ENCODE peak calls at places on chromosomes 16 and 17, in nine cellular contexts. Q is GM12865, J is hepatocyte, U is fibroblast of pulmonary artery, Y is psoas muscle, A is GM23338, N is vagina, T is HCT116, P is epithelial cell of esophagus. E is an unnamed sample.
A peak's percentile ranks its signal among the peaks of the same experiment; 100 is the strongest.

GRCh38 chr17:59829217-59830006 is 63.3 kb downstream of the TUBD1 start:
- DNase-seq in Q (peak; percentile 97), J (peak; percentile 87), U (peak; percentile 98), Y (no peak), A (no peak), N (no peak), T (peak; percentile 100), P (peak; percentile 99), E (peak; percentile 99)

GRCh38 chr16:88284626-88285513 is 97.9 kb upstream of the ZNF469 start:
- DNase-seq in Q (no peak), J (no peak), U (no peak), Y (no peak), A (no peak), N (no peak), T (no peak), P (no peak), E (no peak)

GRCh38 chr17:56914641-56915263 is 903 bp upstream of the TRIM25 start:
- DNase-seq in Q (no peak), J (peak; percentile 36), U (peak; percentile 13), Y (no peak), A (no peak), N (no peak), T (peak; percentile 33), P (no peak), E (no peak)

GRCh38 chr17:42198897-42199296 is 4.6 kb upstream of the GHDC start:
- DNase-seq in Q (no peak), J (no peak), U (no peak), Y (no peak), A (no peak), N (no peak), T (no peak), P (no peak), E (no peak)

GRCh38 chr17:42518046-42518754 is 17.8 kb upstream of the NAGLU start:
- DNase-seq in Q (no peak), J (peak; percentile 84), U (peak; percentile 99), Y (peak; percentile 86), A (no peak), N (no peak), T (peak; percentile 79), P (peak; percentile 93), E (peak; percentile 99)

GRCh38 chr17:57440522-57441269 is 184.4 kb downstream of the MSI2 start:
- DNase-seq in Q (peak; percentile 40), J (peak; percentile 78), U (peak; percentile 92), Y (peak; percentile 60), A (peak; percentile 81), N (no peak), T (peak; percentile 76), P (peak; percentile 86), E (peak; percentile 91)

GRCh38 chr17:58352843-58353719 is 1.1 kb upstream of the SUPT4H1 start:
- DNase-seq in Q (peak; percentile 72), J (peak; percentile 57), U (peak; percentile 35), Y (no peak), A (peak; percentile 83), N (no peak), T (no peak), P (peak; percentile 13), E (peak; percentile 17)

GRCh38 chr17:7308625-7309433 is 1.4 kb downstream of the EIF5A start:
- DNase-seq in Q (peak; percentile 95), J (peak; percentile 91), U (peak; percentile 79), Y (peak; percentile 74), A (peak; percentile 91), N (no peak), T (peak; percentile 72), P (peak; percentile 90), E (peak; percentile 81)

GRCh38 chr17:20967776-20968175 is 75.0 kb downstream of the USP22 start:
- DNase-seq in Q (no peak), J (no peak), U (peak; percentile 29), Y (no peak), A (no peak), N (no peak), T (no peak), P (peak; percentile 41), E (peak; percentile 16)

GRCh38 chr17:44069974-44070454 is 521 bp upstream of the G6PC3 start:
- DNase-seq in Q (no peak), J (no peak), U (peak; percentile 11), Y (no peak), A (peak; percentile 60), N (no peak), T (peak; percentile 36), P (peak; percentile 37), E (peak; percentile 43)

GRCh38 chr17:19337712-19338023 is 24.9 kb downstream of the B9D1 start:
- DNase-seq in Q (no peak), J (peak; percentile 42), U (no peak), Y (no peak), A (no peak), N (no peak), T (no peak), P (no peak), E (no peak)

GRCh38 chr17:39404542-39405378 is 3.3 kb upstream of the FBXL20 start:
- DNase-seq in Q (peak; percentile 16), J (no peak), U (peak; percentile 86), Y (no peak), A (no peak), N (no peak), T (no peak), P (peak; percentile 89), E (peak; percentile 93)

GRCh38 chr16:15916323-15916722 is 27.9 kb upstream of the CEP20 start:
- DNase-seq in Q (no peak), J (no peak), U (no peak), Y (no peak), A (no peak), N (no peak), T (no peak), P (no peak), E (no peak)

GRCh38 chr17:35612924-35613521 is 25.9 kb downstream of the AP2B1 start:
- DNase-seq in Q (peak; percentile 55), J (peak; percentile 61), U (peak; percentile 78), Y (peak; percentile 27), A (peak; percentile 70), N (no peak), T (peak; percentile 12), P (peak; percentile 56), E (peak; percentile 59)

GRCh38 chr16:4775005-4775404 is 8.0 kb upstream of the ZNF500 start:
- DNase-seq in Q (no peak), J (no peak), U (no peak), Y (no peak), A (no peak), N (no peak), T (no peak), P (no peak), E (no peak)

GRCh38 chr17:61635913-61636432 is 45.0 kb upstream of the NACA2 start:
- DNase-seq in Q (peak; percentile 78), J (peak; percentile 51), U (peak; percentile 79), Y (no peak), A (peak; percentile 76), N (no peak), T (peak; percentile 65), P (peak; percentile 68), E (peak; percentile 69)

GRCh38 chr17:56754523-56755208 is 79.1 kb downstream of the C17orf67 start:
- DNase-seq in Q (peak; percentile 11), J (peak; percentile 23), U (peak; percentile 24), Y (no peak), A (peak; percentile 33), N (no peak), T (no peak), P (no peak), E (peak; percentile 28)

GRCh38 chr17:32227910-32228309 is 37.7 kb upstream of the RHBDL3 start:
- DNase-seq in Q (no peak), J (no peak), U (no peak), Y (no peak), A (peak; percentile 92), N (no peak), T (no peak), P (no peak), E (no peak)
- H3K4me3 ChIP-seq in Q (no peak overlapping the region), J (no peak overlapping the region), U (no peak overlapping the region), Y (no peak overlapping the region), A (peak overlapping the region; percentile 42), N (no peak overlapping the region), T (no peak overlapping the region), P (no peak overlapping the region), E (no peak overlapping the region)

GRCh38 chr17:79992657-79993389 is 42.8 kb downstream of the TBC1D16 start:
- DNase-seq in Q (no peak), J (no peak), U (no peak), Y (no peak), A (no peak), N (no peak), T (no peak), P (peak; percentile 12), E (no peak)

GRCh38 chr17:79994602-79995001 is 41.1 kb downstream of the TBC1D16 start:
- DNase-seq in Q (no peak), J (no peak), U (no peak), Y (no peak), A (no peak), N (no peak), T (no peak), P (no peak), E (no peak)

GRCh38 chr17:79995691-79996090 is 40.0 kb downstream of the TBC1D16 start:
- DNase-seq in Q (no peak), J (no peak), U (no peak), Y (no peak), A (no peak), N (no peak), T (no peak), P (no peak), E (no peak)

GRCh38 chr17:79991924-79992656 is 43.6 kb downstream of the TBC1D16 start:
- DNase-seq in Q (no peak), J (peak; percentile 71), U (no peak), Y (no peak), A (peak; percentile 34), N (no peak), T (no peak), P (no peak), E (no peak)

GRCh38 chr17:79993390-79994221 is 42.1 kb downstream of the TBC1D16 start:
- DNase-seq in Q (peak; percentile 45), J (peak; percentile 97), U (peak; percentile 89), Y (peak; percentile 87), A (peak; percentile 69), N (peak; percentile 93), T (no peak), P (peak; percentile 96), E (peak; percentile 93)
- TF ChIP-seq CTCF in Q (no peak), J (no peak), U (no peak), Y (no peak), A (no peak), N (no peak), T (no peak), P (no peak), E (no peak)

GRCh38 chr16:55333690-55334089 is 9.7 kb downstream of the IRX6 start:
- DNase-seq in Q (no peak), J (no peak), U (no peak), Y (no peak), A (no peak), N (no peak), T (no peak), P (no peak), E (no peak)
- H3K4me3 ChIP-seq in Q (no peak overlapping the region), J (no peak overlapping the region), U (no peak overlapping the region), Y (no peak overlapping the region), A (no peak overlapping the region), N (no peak overlapping the region), T (no peak overlapping the region), P (no peak overlapping the region), E (no peak overlapping the region)

DNA sequence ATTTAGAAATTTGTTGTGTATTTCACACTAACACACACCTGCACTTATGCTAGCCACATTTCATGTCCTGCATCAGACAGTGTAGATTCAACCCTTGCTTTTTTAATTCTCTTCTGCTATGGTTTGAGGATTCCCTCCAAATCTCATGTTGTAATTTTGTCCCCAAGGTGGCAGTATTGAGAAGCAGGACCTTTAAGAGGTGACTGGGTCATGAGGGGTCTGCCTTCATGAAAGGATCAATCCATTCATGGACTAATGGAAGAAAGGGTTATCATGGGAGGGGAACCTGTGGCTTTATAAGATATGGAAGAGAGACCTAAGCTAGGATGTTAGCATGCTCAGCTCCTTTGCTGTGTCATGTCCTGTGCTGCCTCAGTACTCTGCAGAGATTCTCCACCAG is 1032.2 kb downstream of the CDH11 start:
- DNase-seq in Q (peak; percentile 0), J (peak; percentile 45), U (peak; percentile 43), Y (no peak), A (peak; percentile 81), N (no peak), T (no peak), P (peak; percentile 28), E (peak; percentile 36)
- TF ChIP-seq CTCF in Q (no peak), J (peak; percentile 61), U (peak; percentile 65), Y (peak; percentile 40), A (peak; percentile 79), N (no peak), T (no peak), P (peak; percentile 59), E (peak; percentile 66)